ENCODE peak calls at places on chromosomes 13 and 19, in eight cellular contexts. Z is cardiac muscle cell; C is GM23338; G is left ventricle myocardium inferior; Y is pancreas; V is fibroblast of lung; I is ovary; T is CD8-positive, alpha-beta memory T cell. P is an unnamed sample.

GRCh38 chr19:15378529-15379082 is 981 bp downstream of the AKAP8 start:
- DNase-seq in Z (peak; percentile 71), C (peak; percentile 73), G (peak; percentile 45), Y (no peak), V (peak; percentile 40), I (no peak), T (peak; percentile 54), P (peak; percentile 65)

GRCh38 chr13:98921015-98921414 is 56.8 kb downstream of the DOCK9 start:
- DNase-seq in Z (no peak), C (no peak), G (no peak), Y (no peak), V (no peak), I (no peak), T (no peak), P (no peak)

GRCh38 chr13:51957377-51958216 is 53.7 kb downstream of the ATP7B start:
- DNase-seq in Z (no peak), C (no peak), G (no peak), Y (no peak), V (no peak), I (no peak), T (no peak), P (no peak)

GRCh38 chr13:25276748-25277147 is 10.5 kb downstream of the MTMR6 start:
- DNase-seq in Z (no peak), C (no peak), G (no peak), Y (no peak), V (peak; percentile 49), I (no peak), T (no peak), P (no peak)

GRCh38 chr13:110275931-110276552 is 30.9 kb downstream of the COL4A1 start:
- DNase-seq in Z (no peak), C (no peak), G (peak; percentile 76), Y (no peak), V (no peak), I (peak; percentile 73), T (no peak), P (no peak)

GRCh38 chr13:31980842-31981241 is 50.7 kb upstream of the FRY start:
- DNase-seq in Z (no peak), C (no peak), G (no peak), Y (no peak), V (no peak), I (no peak), T (no peak), P (no peak)

GRCh38 chr13:73870970-73871935 is 263.0 kb downstream of the KLF12 start:
- DNase-seq in Z (no peak), C (peak; percentile 59), G (no peak), Y (no peak), V (peak; percentile 96), I (no peak), T (no peak), P (no peak)

GRCh38 chr13:99501952-99502310 is 659 bp downstream of the TM9SF2 start:
- DNase-seq in Z (peak; percentile 39), C (peak; percentile 26), G (no peak), Y (peak; percentile 33), V (peak; percentile 29), I (no peak), T (no peak), P (no peak)

GRCh38 chr13:35565273-35565672 is 88.8 kb upstream of the MAB21L1 start:
- DNase-seq in Z (no peak), C (no peak), G (no peak), Y (no peak), V (no peak), I (no peak), T (no peak), P (no peak)

GRCh38 chr13:80444240-80445015 is 103.5 kb upstream of the SPRY2 start:
- DNase-seq in Z (no peak), C (no peak), G (no peak), Y (no peak), V (no peak), I (no peak), T (no peak), P (no peak)

GRCh38 chr19:13033244-13033643 is 38.0 kb downstream of the NFIX start:
- DNase-seq in Z (no peak), C (no peak), G (no peak), Y (no peak), V (no peak), I (no peak), T (no peak), P (no peak)

GRCh38 chr13:46663216-46663615 is 110.2 kb downstream of the LRCH1 start:
- DNase-seq in Z (no peak), C (peak; percentile 53), G (no peak), Y (no peak), V (no peak), I (no peak), T (no peak), P (no peak)

GRCh38 chr13:41512441-41512840 is 55.1 kb downstream of the RGCC start:
- DNase-seq in Z (no peak), C (peak; percentile 19), G (no peak), Y (no peak), V (no peak), I (no peak), T (no peak), P (no peak)

GRCh38 chr19:2542341-2543069 is 66.6 kb downstream of the GADD45B start:
- DNase-seq in Z (peak; percentile 27), C (peak; percentile 69), G (peak; percentile 20), Y (no peak), V (peak; percentile 51), I (no peak), T (no peak), P (no peak)

GRCh38 chr13:46615888-46616531 is 63.0 kb downstream of the LRCH1 start:
- DNase-seq in Z (no peak), C (no peak), G (no peak), Y (no peak), V (peak; percentile 20), I (no peak), T (no peak), P (no peak)

GRCh38 chr13:79735228-79735627 is 254.3 kb downstream of the NDFIP2 start:
- DNase-seq in Z (no peak), C (no peak), G (no peak), Y (no peak), V (peak; percentile 77), I (no peak), T (no peak), P (no peak)

GRCh38 chr19:45805719-45806118 is 9.4 kb downstream of the RSPH6A start:
- DNase-seq in Z (no peak), C (no peak), G (no peak), Y (no peak), V (no peak), I (no peak), T (no peak), P (no peak)

DNA sequence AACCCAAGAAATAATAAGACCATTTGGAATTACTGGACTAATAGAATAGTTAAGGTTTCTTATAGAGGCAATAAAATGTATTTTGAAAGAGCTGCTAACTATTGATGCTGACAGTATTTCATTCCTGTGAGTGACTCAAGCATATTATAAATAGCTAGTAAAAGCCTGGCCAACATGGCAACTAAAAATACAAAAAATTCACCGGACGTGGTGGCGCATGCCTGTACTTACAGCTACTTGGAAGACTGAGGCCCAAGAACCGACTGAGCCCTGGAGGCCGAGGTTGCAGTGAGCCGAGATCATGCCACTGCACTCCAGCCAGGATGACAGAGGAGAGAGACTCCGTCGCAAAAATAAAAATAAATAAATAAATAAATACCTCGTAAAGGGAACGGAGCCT is 5.4 kb upstream of the ICAM3 start:
- DNase-seq in Z (no peak), C (no peak), G (no peak), Y (no peak), V (peak; percentile 10), I (no peak), T (no peak), P (no peak)
- H3K36me3 ChIP-seq in Z (no peaks in the 10 kb centered on the region), C (no peaks in the 10 kb centered on the region), G (no peaks in the 10 kb centered on the region), Y (no peaks in the 10 kb centered on the region), V (no peaks in the 10 kb centered on the region), I (no peaks in the 10 kb centered on the region), T (no peaks in the 10 kb centered on the region), P (no peaks in the 10 kb centered on the region)

GRCh38 chr19:20103091-20103501 is 25.3 kb downstream of the ZNF90 start:
- DNase-seq in Z (no peak), C (peak; percentile 79), G (no peak), Y (no peak), V (no peak), I (no peak), T (no peak), P (no peak)

GRCh38 chr19:20102097-20102496 is 24.3 kb downstream of the ZNF90 start:
- DNase-seq in Z (no peak), C (no peak), G (no peak), Y (no peak), V (no peak), I (no peak), T (no peak), P (no peak)

GRCh38 chr19:20107301-20107700 is 29.5 kb downstream of the ZNF90 start:
- DNase-seq in Z (no peak), C (no peak), G (no peak), Y (no peak), V (no peak), I (no peak), T (no peak), P (no peak)
- H3K36me3 ChIP-seq in Z (peaks cover 7% of the 10 kb centered on the region), C (peaks cover 45% of the 10 kb centered on the region), G (peaks cover 66% of the 10 kb centered on the region), Y (no peaks in the 10 kb centered on the region), V (peaks cover 1% of the 10 kb centered on the region), I (no peaks in the 10 kb centered on the region), T (no peaks in the 10 kb centered on the region), P (peaks cover 66% of the 10 kb centered on the region)

GRCh38 chr19:7910321-7911161 is 4.1 kb upstream of the TGFBR3L start:
- DNase-seq in Z (no peak), C (no peak), G (no peak), Y (no peak), V (no peak), I (peak; percentile 33), T (no peak), P (no peak)
- H3K36me3 ChIP-seq in Z (peaks cover 21% of the 10 kb centered on the region), C (no peaks in the 10 kb centered on the region), G (peaks cover 64% of the 10 kb centered on the region), Y (peaks cover 4% of the 10 kb centered on the region), V (peaks cover 24% of the 10 kb centered on the region), I (no peaks in the 10 kb centered on the region), T (peaks cover 8% of the 10 kb centered on the region), P (no peaks in the 10 kb centered on the region)

DNA sequence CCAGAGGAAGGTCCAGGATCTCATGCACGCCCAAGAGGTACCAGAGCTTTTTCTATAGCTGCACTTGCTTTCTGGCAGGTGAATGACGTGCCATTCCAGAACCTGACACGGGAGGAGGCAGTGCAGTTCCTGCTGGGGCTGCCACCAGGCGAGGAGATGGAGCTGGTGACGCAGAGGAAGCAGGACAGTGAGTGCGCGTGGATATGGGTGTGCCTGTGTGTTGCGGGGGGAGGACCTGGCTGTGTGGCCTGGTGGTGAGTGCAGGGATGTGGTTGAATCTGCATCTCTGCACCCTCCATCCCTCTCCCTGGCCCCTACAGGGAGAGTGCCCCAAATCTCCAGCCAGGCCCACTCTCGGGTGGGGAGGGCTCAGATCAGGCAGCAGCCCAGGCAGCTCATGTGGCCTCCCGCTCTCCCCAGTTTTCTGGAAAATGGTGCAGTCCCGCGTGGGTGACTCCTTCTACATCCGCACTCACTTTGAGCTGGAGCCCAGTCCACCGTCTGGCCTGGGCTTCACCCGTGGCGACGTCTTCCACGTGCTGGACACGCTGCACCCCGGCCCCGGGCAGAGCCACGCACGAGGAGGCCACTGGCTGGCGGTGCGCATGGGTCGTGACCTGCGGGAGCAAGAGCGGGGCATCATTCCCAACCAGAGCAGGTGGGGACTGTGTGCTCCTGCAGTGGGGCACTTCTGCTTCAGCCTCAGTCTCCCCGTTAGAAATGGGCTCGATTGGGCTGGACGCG is 22.8 kb downstream of the APBA3 start:
- DNase-seq in Z (no peak), C (no peak), G (no peak), Y (no peak), V (no peak), I (no peak), T (no peak), P (no peak)
- H3K36me3 ChIP-seq in Z (no peaks in the 10 kb centered on the region), C (no peaks in the 10 kb centered on the region), G (no peaks in the 10 kb centered on the region), Y (no peaks in the 10 kb centered on the region), V (no peaks in the 10 kb centered on the region), I (no peaks in the 10 kb centered on the region), T (no peaks in the 10 kb centered on the region), P (no peaks in the 10 kb centered on the region)

P was measured in neural progenitor cell.